ENCODE peak calls at places on chromosome 17, in ten cellular contexts. P is progenitor cell of endocrine pancreas, B is PC-3, H is A549, R is HCT116, M is mesothelial cell of epicardium, T is GM20000, I is choroid plexus epithelial cell, C is type B pancreatic cell, Y is PC-9. Z is an unnamed sample.

GRCh38 chr17:62093188-62094155 is 28.4 kb upstream of the MED13 start:
- DNase-seq in P (no peak), B (peak), H (peak), R (peak), M (no peak), T (peak), I (peak), C (no peak), Y (peak), Z (peak)

GRCh38 chr17:76004750-76005262 is 4.2 kb downstream of the CDK3 start:
- DNase-seq in P (no peak), B (no peak), H (no peak), R (no peak), M (no peak), T (peak), I (no peak), C (no peak), Y (no peak), Z (no peak)

GRCh38 chr17:63881935-63882601 is at the start of gene GH2:
- DNase-seq in P (peak), B (peak), H (peak), R (peak), M (no peak), T (peak), I (peak), C (no peak), Y (peak), Z (peak)

GRCh38 chr17:28372203-28372944 is 880 bp downstream of the SARM1 start:
- DNase-seq in P (no peak), B (no peak), H (no peak), R (no peak), M (no peak), T (no peak), I (peak), C (no peak), Y (no peak), Z (no peak)

GRCh38 chr17:79935845-79936470 is 96.7 kb upstream of the CBX4 start:
- DNase-seq in P (no peak), B (no peak), H (no peak), R (no peak), M (no peak), T (no peak), I (no peak), C (no peak), Y (no peak), Z (no peak)

GRCh38 chr17:5695480-5695879 is 111.2 kb upstream of the NLRP1 start:
- DNase-seq in P (no peak), B (no peak), H (no peak), R (no peak), M (no peak), T (no peak), I (no peak), C (no peak), Y (no peak), Z (no peak)

GRCh38 chr17:48981927-48982539 is 13.6 kb upstream of the GIP start:
- DNase-seq in P (no peak), B (no peak), H (no peak), R (no peak), M (no peak), T (no peak), I (no peak), C (no peak), Y (no peak), Z (no peak)

GRCh38 chr17:82424001-82424862 is 5.8 kb upstream of the OGFOD3 start:
- DNase-seq in P (no peak), B (peak), H (no peak), R (peak), M (no peak), T (peak), I (peak), C (no peak), Y (peak), Z (no peak)

GRCh38 chr17:62652251-62653001 is 25.0 kb downstream of the MRC2 start:
- DNase-seq in P (no peak), B (peak), H (peak), R (no peak), M (no peak), T (no peak), I (peak), C (no peak), Y (peak), Z (no peak)

GRCh38 chr17:45172541-45173286 is 11.0 kb downstream of the HEXIM2 start:
- DNase-seq in P (no peak), B (peak), H (peak), R (peak), M (no peak), T (peak), I (peak), C (no peak), Y (peak), Z (peak)

GRCh38 chr17:42288985-42289862 is 926 bp downstream of the STAT5A start:
- DNase-seq in P (no peak), B (no peak), H (no peak), R (no peak), M (no peak), T (peak), I (no peak), C (no peak), Y (no peak), Z (no peak)

GRCh38 chr17:67520916-67521772 is 144.1 kb downstream of the PITPNC1 start:
- DNase-seq in P (no peak), B (peak), H (no peak), R (no peak), M (no peak), T (no peak), I (no peak), C (no peak), Y (no peak), Z (no peak)

GRCh38 chr17:7067198-7067597 is 12.9 kb downstream of the CLEC10A start:
- DNase-seq in P (no peak), B (no peak), H (no peak), R (no peak), M (no peak), T (no peak), I (no peak), C (no peak), Y (no peak), Z (no peak)

GRCh38 chr17:47700471-47701449 is 6.8 kb downstream of the TBKBP1 start:
- DNase-seq in P (no peak), B (no peak), H (no peak), R (no peak), M (no peak), T (no peak), I (no peak), C (no peak), Y (no peak), Z (no peak)

GRCh38 chr17:8375738-8376259 is 705 bp downstream of the KRABD2 start:
- DNase-seq in P (peak), B (no peak), H (no peak), R (no peak), M (no peak), T (peak), I (no peak), C (no peak), Y (no peak), Z (peak)

GRCh38 chr17:13544292-13544691 is 57.4 kb downstream of the HS3ST3A1 start:
- DNase-seq in P (no peak), B (peak), H (no peak), R (no peak), M (peak), T (no peak), I (peak), C (no peak), Y (no peak), Z (peak)

GRCh38 chr17:40361925-40362695 is 2.4 kb downstream of the GJD3 start:
- DNase-seq in P (no peak), B (no peak), H (no peak), R (no peak), M (no peak), T (no peak), I (no peak), C (no peak), Y (no peak), Z (no peak)

GRCh38 chr17:31696184-31696602 is 162.9 kb downstream of the COPRS start:
- DNase-seq in P (peak), B (no peak), H (no peak), R (no peak), M (peak), T (no peak), I (peak), C (peak), Y (no peak), Z (no peak)

GRCh38 chr17:64777413-64778101 is 115.5 kb upstream of the SMURF2 start:
- DNase-seq in P (no peak), B (no peak), H (no peak), R (no peak), M (no peak), T (peak), I (no peak), C (no peak), Y (no peak), Z (no peak)

GRCh38 chr17:3035256-3035967 is 28.0 kb downstream of the OR1D5 start:
- DNase-seq in P (no peak), B (no peak), H (no peak), R (no peak), M (no peak), T (no peak), I (no peak), C (peak), Y (no peak), Z (no peak)

GRCh38 chr17:71494456-71494855 is 626.4 kb upstream of the SOX9 start:
- DNase-seq in P (no peak), B (no peak), H (no peak), R (no peak), M (no peak), T (no peak), I (peak), C (no peak), Y (no peak), Z (no peak)

GRCh38 chr17:49312722-49313121 is 49.3 kb downstream of the ZNF652 start:
- DNase-seq in P (no peak), B (no peak), H (no peak), R (no peak), M (no peak), T (no peak), I (no peak), C (no peak), Y (no peak), Z (no peak)

GRCh38 chr17:66518677-66519076 is 216.3 kb downstream of the PRKCA start:
- DNase-seq in P (no peak), B (no peak), H (no peak), R (no peak), M (no peak), T (no peak), I (no peak), C (no peak), Y (no peak), Z (no peak)

GRCh38 chr17:68531252-68531651 is 19.0 kb downstream of the PRKAR1A start:
- DNase-seq in P (no peak), B (no peak), H (no peak), R (no peak), M (no peak), T (no peak), I (no peak), C (no peak), Y (no peak), Z (no peak)

GRCh38 chr17:68532826-68533225 is 20.6 kb downstream of the PRKAR1A start:
- DNase-seq in P (no peak), B (no peak), H (no peak), R (no peak), M (no peak), T (no peak), I (no peak), C (no peak), Y (no peak), Z (no peak)

GRCh38 chr17:68535903-68536302 is 23.7 kb downstream of the PRKAR1A start:
- DNase-seq in P (no peak), B (no peak), H (no peak), R (no peak), M (no peak), T (no peak), I (no peak), C (no peak), Y (no peak), Z (no peak)

GRCh38 chr17:68534714-68535113 is 22.5 kb downstream of the PRKAR1A start:
- DNase-seq in P (no peak), B (peak), H (no peak), R (no peak), M (no peak), T (no peak), I (no peak), C (no peak), Y (no peak), Z (no peak)

DNA sequence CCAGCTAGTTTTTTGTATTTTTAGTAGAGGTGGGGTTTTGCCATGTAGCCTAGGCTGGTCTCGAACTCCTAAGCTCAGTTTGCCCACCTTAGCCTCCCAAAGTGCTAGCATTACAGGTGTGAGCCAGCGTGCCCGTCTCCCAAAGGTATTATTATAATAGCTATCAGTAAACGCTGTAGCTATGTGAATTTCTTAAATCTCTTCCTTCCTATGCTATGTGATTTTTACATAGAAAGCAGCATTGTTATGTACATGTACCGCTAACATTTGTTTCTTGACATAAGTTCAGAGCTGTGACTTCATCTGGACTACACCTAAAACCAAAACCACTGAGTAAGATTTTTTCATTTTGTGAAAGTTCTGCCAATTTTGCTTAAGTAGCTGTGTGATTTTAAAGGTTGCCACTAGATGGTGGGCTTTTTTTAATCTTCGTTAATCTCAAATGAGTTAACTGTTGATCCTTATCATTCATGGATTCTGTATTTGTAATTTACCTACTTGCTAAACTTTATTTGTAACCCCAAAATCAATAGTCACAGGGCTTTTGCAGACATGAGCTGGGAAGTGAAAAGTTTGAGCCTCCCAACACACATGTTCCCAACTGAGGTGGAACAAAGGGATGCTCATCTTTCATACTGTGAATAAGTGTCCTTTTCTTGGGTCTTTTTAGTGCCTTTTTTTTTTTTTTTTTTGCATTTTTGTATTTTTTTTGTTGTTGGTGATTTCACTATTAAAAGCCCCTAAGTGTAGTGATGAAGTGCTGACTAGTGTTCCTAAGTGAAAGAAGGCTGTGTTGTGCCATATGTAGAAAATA is 21.9 kb downstream of the PRKAR1A start:
- DNase-seq in P (no peak), B (peak), H (no peak), R (no peak), M (no peak), T (no peak), I (peak), C (no peak), Y (no peak), Z (no peak)
- TF ChIP-seq CTCF in P (peak), B (peak), H (peak), R (peak), M (peak), T (no peak), I (peak), C (peak), Y (peak), Z (peak)

GRCh38 chr17:19433727-19434340 is 22.8 kb downstream of the RNF112 start:
- DNase-seq in P (no peak), B (no peak), H (no peak), R (no peak), M (no peak), T (no peak), I (no peak), C (no peak), Y (no peak), Z (no peak)
- TF ChIP-seq CTCF in P (no peak), B (no peak), H (no peak), R (no peak), M (no peak), T (no peak), I (no peak), C (no peak), Y (no peak), Z (peak)

DNA sequence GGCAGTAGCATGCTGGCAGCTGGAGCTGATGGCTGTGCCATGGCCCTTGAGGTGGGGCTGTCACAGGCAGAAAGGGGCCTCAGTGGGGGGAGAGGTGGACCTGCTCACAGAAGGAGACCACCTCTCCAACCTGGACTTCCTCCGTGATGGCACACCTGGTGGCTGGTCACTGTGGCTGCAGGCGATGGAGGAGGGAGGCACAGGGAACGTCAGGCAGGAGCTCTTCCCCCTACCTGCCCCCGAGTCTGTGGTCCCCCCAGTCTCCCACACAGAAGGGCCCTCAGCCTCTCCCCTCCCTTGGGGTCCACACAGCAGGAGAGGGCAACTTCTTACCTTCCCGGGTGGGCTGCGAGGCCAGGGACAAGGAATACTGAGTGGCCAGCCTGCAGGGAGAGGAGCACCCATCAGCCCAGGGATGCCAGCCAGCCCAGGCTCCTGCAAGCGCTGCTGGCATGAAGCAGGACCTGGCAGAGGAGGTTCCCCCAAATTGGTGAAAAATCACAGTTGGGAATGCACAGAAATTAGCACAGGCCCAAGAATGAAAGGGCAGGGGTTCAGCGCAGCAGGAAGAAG is 96.5 kb downstream of the GOSR1 start:
- DNase-seq in P (no peak), B (no peak), H (no peak), R (no peak), M (no peak), T (no peak), I (no peak), C (no peak), Y (no peak), Z (no peak)
- TF ChIP-seq CTCF in P (peak), B (no peak), H (no peak), R (no peak), M (no peak), T (no peak), I (no peak), C (no peak), Y (no peak), Z (no peak)

DNA sequence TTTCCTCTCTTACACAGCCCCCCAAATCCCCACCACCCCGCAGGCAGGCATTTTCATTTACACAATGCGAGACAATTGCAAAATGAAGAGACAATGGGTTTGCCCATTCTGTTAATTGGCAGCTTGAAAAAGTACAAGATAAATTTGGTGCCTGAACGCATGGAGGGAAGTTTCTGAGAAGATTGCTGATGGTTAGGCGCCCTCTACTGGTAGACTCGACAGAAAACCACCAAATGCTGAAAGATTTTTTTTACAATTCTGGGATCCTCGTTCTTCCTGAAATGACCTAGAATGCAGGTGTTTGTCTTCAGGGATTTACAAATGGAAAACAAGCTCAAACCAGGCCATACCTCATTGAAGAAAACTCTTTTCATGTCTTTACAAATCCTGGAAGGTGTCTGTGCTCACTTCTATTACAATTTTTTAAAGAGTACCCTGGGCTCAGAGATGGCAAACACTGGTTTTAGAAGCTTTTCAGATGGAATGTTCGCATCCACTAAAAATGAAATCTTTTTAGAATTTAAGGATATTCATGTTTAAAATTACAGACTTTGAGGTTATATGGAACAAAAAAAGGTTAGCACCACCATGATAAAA is 338.5 kb downstream of the PMP22 start:
- DNase-seq in P (peak), B (peak), H (peak), R (peak), M (peak), T (peak), I (peak), C (no peak), Y (peak), Z (peak)
- TF ChIP-seq CTCF in P (peak), B (peak), H (peak), R (peak), M (peak), T (peak), I (peak), C (peak), Y (peak), Z (peak)

GRCh38 chr17:77437017-77437416 is 296.2 kb downstream of the SEC14L1 start:
- DNase-seq in P (no peak), B (peak), H (no peak), R (no peak), M (peak), T (no peak), I (peak), C (no peak), Y (no peak), Z (no peak)
- TF ChIP-seq CTCF in P (no peak), B (no peak), H (no peak), R (no peak), M (no peak), T (no peak), I (no peak), C (no peak), Y (no peak), Z (no peak)

Z was measured in foreskin keratinocyte.